ENCODE peak calls at places on chromosome 10, in five cellular contexts. A is HepG2, N is K562, T is GM12878, Z is H1. H is an unnamed sample.

GRCh38 chr10:11921800-11922387 is 98.7 kb downstream of the PROSER2 start:
- DNase-seq in A (no peak), N (no peak), T (no peak), Z (no peak), H (no peak)

GRCh38 chr10:87547734-87548311 is 43.1 kb downstream of the MINPP1 start:
- DNase-seq in A (no peak), N (peak), T (no peak), Z (no peak), H (no peak)

GRCh38 chr10:96501985-96502384 is 11.7 kb downstream of the TLL2 start:
- DNase-seq in A (peak), N (no peak), T (no peak), Z (no peak), H (no peak)

GRCh38 chr10:73785721-73786511 is 510 bp downstream of the ZSWIM8 start:
- DNase-seq in A (no peak), N (peak), T (no peak), Z (no peak), H (peak)

GRCh38 chr10:16828114-16828568 is 10.9 kb upstream of the RSU1 start:
- DNase-seq in A (peak), N (peak), T (peak), Z (peak), H (peak)

GRCh38 chr10:104333728-104334373 is 4.4 kb downstream of the ITPRIP start:
- DNase-seq in A (no peak), N (no peak), T (no peak), Z (no peak), H (peak)

GRCh38 chr10:43257210-43258031 is 9.4 kb downstream of the RASGEF1A start:
- DNase-seq in A (no peak), N (no peak), T (no peak), Z (no peak), H (peak)

GRCh38 chr10:21327239-21327993 is 198.1 kb downstream of the SKIDA1 start:
- DNase-seq in A (no peak), N (peak), T (no peak), Z (no peak), H (no peak)

GRCh38 chr10:132701099-132701845 is 84.7 kb downstream of the NKX6-2 start:
- DNase-seq in A (no peak), N (no peak), T (no peak), Z (no peak), H (no peak)

GRCh38 chr10:78658645-78659632 is 409.8 kb upstream of the ZMIZ1 start:
- DNase-seq in A (no peak), N (no peak), T (no peak), Z (no peak), H (no peak)
- H2AFZ ChIP-seq in A (no peak), N (no peak), T (no peak), Z (no peak), H (no peak)

GRCh38 chr10:122930140-122930539 is 19.7 kb downstream of the FAM24A start:
- DNase-seq in A (no peak), N (no peak), T (no peak), Z (no peak), H (no peak)

GRCh38 chr10:122931088-122931958 is 20.9 kb downstream of the FAM24A start:
- DNase-seq in A (no peak), N (peak), T (no peak), Z (no peak), H (no peak)
- TF ChIP-seq CHD2 in A (no peak), N (no peak), T (no peak), Z (no peak), H (no peak)

GRCh38 chr10:110496553-110497437 is 912 bp upstream of the DUSP5 start:
- DNase-seq in A (no peak), N (no peak), T (no peak), Z (no peak), H (peak)
- H2AFZ ChIP-seq in A (no peak), N (peak), T (peak), Z (no peak), H (no peak)

GRCh38 chr10:72088879-72089585 is 681 bp upstream of the SPOCK2 start:
- DNase-seq in A (peak), N (no peak), T (no peak), Z (no peak), H (no peak)
- TF ChIP-seq CHD2 in A (no peak), N (no peak), T (no peak), Z (no peak), H (no peak)

DNA sequence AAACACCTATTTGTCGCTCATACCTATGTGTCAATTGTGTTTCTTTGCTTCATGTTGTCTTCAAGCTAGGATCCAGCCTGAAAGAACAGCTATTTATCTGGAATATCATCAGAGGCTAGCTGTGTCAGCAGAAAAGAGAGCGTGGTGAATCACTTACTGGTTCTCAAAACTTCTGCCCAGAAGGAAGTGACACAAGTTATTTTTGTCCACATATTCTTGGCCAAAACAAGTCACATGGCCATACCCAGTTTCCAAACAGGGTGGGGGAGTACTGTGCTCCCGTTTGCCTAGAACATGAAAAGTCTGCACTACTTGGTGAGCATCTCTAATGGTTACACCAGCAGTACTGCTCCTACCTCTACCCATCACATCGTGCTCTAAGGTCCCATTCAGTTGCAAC is 160.9 kb upstream of the CSTF2T start:
- DNase-seq in A (no peak), N (no peak), T (no peak), Z (no peak), H (no peak)
- H2AFZ ChIP-seq in A (no peak), N (no peak), T (peak), Z (no peak), H (no peak)

GRCh38 chr10:3224241-3224640 is 51.7 kb upstream of the PITRM1 start:
- DNase-seq in A (no peak), N (no peak), T (no peak), Z (no peak), H (no peak)

GRCh38 chr10:3228610-3228945 is 56.0 kb upstream of the PITRM1 start:
- DNase-seq in A (no peak), N (no peak), T (no peak), Z (no peak), H (no peak)

GRCh38 chr10:3222068-3222467 is 49.5 kb upstream of the PITRM1 start:
- DNase-seq in A (no peak), N (peak), T (no peak), Z (no peak), H (no peak)

GRCh38 chr10:3226960-3227724 is 54.6 kb upstream of the PITRM1 start:
- DNase-seq in A (no peak), N (no peak), T (no peak), Z (no peak), H (no peak)

GRCh38 chr10:3225589-3225988 is 53.0 kb upstream of the PITRM1 start:
- DNase-seq in A (no peak), N (no peak), T (no peak), Z (no peak), H (no peak)
- TF ChIP-seq CHD2 in A (no peak), N (no peak), T (no peak), Z (no peak), H (no peak)

H was measured in SK-N-SH.